ENCODE peak calls at places on chromosomes 16 and 17, in five cellular contexts. I, V, G, U and R are unnamed samples.

GRCh38 chr17:29154516-29155234 is 25.5 kb downstream of the MYO18A start:
- DNase-seq in I (no peak), V (no peak), G (no peak), U (no peak), R (no peak)

GRCh38 chr17:63954402-63955063 is 18.2 kb downstream of the SCN4A start:
- DNase-seq in I (no peak), V (no peak), G (no peak), U (no peak), R (peak; percentile 68)

GRCh38 chr16:70715113-70715711 is 29.4 kb upstream of the MTSS2 start:
- DNase-seq in I (peak; percentile 68), V (peak; percentile 87), G (peak; percentile 42), U (no peak), R (peak; percentile 91)

GRCh38 chr16:81265658-81266451 is 27.4 kb downstream of the BCO1 start:
- DNase-seq in I (peak; percentile 72), V (no peak), G (peak; percentile 54), U (no peak), R (peak; percentile 15)

GRCh38 chr16:88264641-88265285 is 118.0 kb upstream of the ZNF469 start:
- DNase-seq in I (peak; percentile 95), V (peak; percentile 94), G (peak; percentile 93), U (peak; percentile 19), R (peak; percentile 96)

GRCh38 chr17:79565606-79566250 is 45.1 kb downstream of the RBFOX3 start:
- DNase-seq in I (no peak), V (no peak), G (no peak), U (no peak), R (no peak)

GRCh38 chr17:68054296-68054900 is 18.9 kb downstream of the KPNA2 start:
- DNase-seq in I (no peak), V (no peak), G (no peak), U (no peak), R (no peak)

GRCh38 chr17:73203788-73204479 is 11.1 kb downstream of the COG1 start:
- DNase-seq in I (no peak), V (no peak), G (no peak), U (no peak), R (no peak)

GRCh38 chr16:88512728-88513674 is 57.2 kb upstream of the ZC3H18 start:
- DNase-seq in I (no peak), V (no peak), G (no peak), U (no peak), R (no peak)

GRCh38 chr16:2480948-2481347 is 6.0 kb downstream of the TBC1D24 start:
- DNase-seq in I (no peak), V (no peak), G (no peak), U (no peak), R (no peak)

GRCh38 chr17:71287246-71287828 is 833.5 kb upstream of the SOX9 start:
- DNase-seq in I (no peak), V (no peak), G (no peak), U (no peak), R (no peak)

GRCh38 chr16:67015317-67015731 is 13.6 kb upstream of the CBFB start:
- DNase-seq in I (peak; percentile 6), V (peak; percentile 45), G (peak; percentile 9), U (no peak), R (no peak)

GRCh38 chr17:75039238-75039637 is 7.5 kb downstream of the ATP5PD start:
- DNase-seq in I (no peak), V (no peak), G (no peak), U (no peak), R (no peak)

GRCh38 chr17:48747445-48748363 is 19.2 kb upstream of the HOXB13 start:
- DNase-seq in I (no peak), V (no peak), G (no peak), U (no peak), R (no peak)

GRCh38 chr17:83083368-83084201 is 4.2 kb downstream of the METRNL start:
- DNase-seq in I (no peak), V (peak; percentile 54), G (no peak), U (peak; percentile 56), R (no peak)

GRCh38 chr17:31446195-31446967 is 54.9 kb downstream of the RAB11FIP4 start:
- DNase-seq in I (peak; percentile 29), V (peak; percentile 29), G (no peak), U (no peak), R (no peak)

GRCh38 chr17:66945451-66945850 is 19.1 kb upstream of the CACNG4 start:
- DNase-seq in I (no peak), V (no peak), G (no peak), U (no peak), R (no peak)

GRCh38 chr16:2517954-2518605 is 2.1 kb upstream of the AMDHD2 start:
- DNase-seq in I (no peak), V (no peak), G (no peak), U (no peak), R (no peak)

GRCh38 chr17:19015428-19015827 is 10.9 kb upstream of the FAM83G start:
- DNase-seq in I (no peak), V (no peak), G (no peak), U (no peak), R (no peak)

GRCh38 chr17:59840329-59840907 is 52.3 kb downstream of the TUBD1 start:
- DNase-seq in I (no peak), V (peak; percentile 73), G (no peak), U (no peak), R (no peak)

GRCh38 chr17:31068291-31068690 is 26.5 kb upstream of the NF1 start:
- DNase-seq in I (peak; percentile 48), V (peak; percentile 66), G (no peak), U (no peak), R (peak; percentile 13)

GRCh38 chr16:85153656-85154091 is 41.4 kb upstream of the CIBAR2 start:
- DNase-seq in I (no peak), V (no peak), G (no peak), U (no peak), R (peak; percentile 97)

GRCh38 chr16:64206877-64207276 is 915.0 kb downstream of the CDH11 start:
- DNase-seq in I (no peak), V (no peak), G (no peak), U (no peak), R (no peak)

GRCh38 chr16:1691956-1692355 is 13.9 kb downstream of the JPT2 start:
- DNase-seq in I (no peak), V (peak; percentile 86), G (no peak), U (no peak), R (no peak)

GRCh38 chr17:47811709-47812108 is 9.9 kb downstream of the OSBPL7 start:
- DNase-seq in I (no peak), V (no peak), G (no peak), U (no peak), R (no peak)

GRCh38 chr17:17724307-17724921 is 43.2 kb downstream of the RAI1 start:
- DNase-seq in I (no peak), V (no peak), G (no peak), U (no peak), R (no peak)

GRCh38 chr17:65987988-65988387 is 203.9 kb downstream of the CEP112 start:
- DNase-seq in I (no peak), V (peak; percentile 62), G (no peak), U (no peak), R (no peak)

GRCh38 chr17:79859676-79860615 is 20.7 kb upstream of the CBX4 start:
- DNase-seq in I (peak; percentile 58), V (no peak), G (no peak), U (no peak), R (no peak)

GRCh38 chr17:29722411-29723198 is 99.9 kb upstream of the CORO6 start:
- DNase-seq in I (peak; percentile 52), V (no peak), G (peak; percentile 22), U (no peak), R (peak; percentile 66)

GRCh38 chr16:31361201-31362110 is 6.5 kb downstream of the ITGAX start:
- DNase-seq in I (no peak), V (no peak), G (no peak), U (no peak), R (no peak)

GRCh38 chr17:76643553-76644148 is at the start of gene ST6GALNAC1:
- DNase-seq in I (peak; percentile 67), V (peak; percentile 45), G (no peak), U (no peak), R (no peak)
- TF ChIP-seq POLR2A in I (no peak), V (no peak), G (no peak), U (no peak), R (no peak)

DNA sequence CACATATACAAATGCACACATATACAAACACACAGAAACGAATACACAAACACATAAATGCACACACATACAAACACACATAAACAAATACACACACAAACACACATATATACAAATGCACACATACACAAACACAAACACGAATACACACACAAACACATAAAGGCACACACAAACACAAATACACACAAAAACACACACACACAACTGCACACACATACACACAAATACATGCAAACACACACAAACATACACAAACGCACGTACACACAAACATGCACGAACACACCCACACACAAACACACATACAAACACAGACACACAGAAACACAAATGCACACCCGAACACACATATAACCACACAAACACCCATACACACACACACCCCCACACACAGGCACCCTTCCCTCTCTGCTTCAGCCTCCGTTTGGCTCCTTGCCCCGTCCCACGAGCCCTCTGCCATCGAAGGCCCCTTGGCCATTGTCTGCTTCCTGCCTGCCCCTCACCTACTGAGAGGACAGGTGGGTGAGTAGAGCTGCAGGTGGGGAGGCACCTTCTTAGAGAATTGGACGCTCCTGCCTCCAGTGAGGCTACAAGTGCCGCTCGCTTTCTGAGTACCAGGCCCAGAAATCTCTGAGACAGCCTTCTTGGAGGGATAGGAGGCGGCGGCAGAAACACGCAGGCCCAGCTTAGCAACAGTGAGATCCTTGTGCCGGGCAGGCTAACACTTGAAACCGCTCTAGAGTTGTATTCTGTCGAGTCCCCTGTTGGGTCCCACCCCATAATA is 331.2 kb downstream of the FOXL1 start:
- DNase-seq in I (no peak), V (no peak), G (no peak), U (no peak), R (no peak)
- H3K4me3 ChIP-seq in I (no peak overlapping the region), V (no peak overlapping the region), G (no peak overlapping the region), U (no peak overlapping the region), R (no peak overlapping the region)

DNA sequence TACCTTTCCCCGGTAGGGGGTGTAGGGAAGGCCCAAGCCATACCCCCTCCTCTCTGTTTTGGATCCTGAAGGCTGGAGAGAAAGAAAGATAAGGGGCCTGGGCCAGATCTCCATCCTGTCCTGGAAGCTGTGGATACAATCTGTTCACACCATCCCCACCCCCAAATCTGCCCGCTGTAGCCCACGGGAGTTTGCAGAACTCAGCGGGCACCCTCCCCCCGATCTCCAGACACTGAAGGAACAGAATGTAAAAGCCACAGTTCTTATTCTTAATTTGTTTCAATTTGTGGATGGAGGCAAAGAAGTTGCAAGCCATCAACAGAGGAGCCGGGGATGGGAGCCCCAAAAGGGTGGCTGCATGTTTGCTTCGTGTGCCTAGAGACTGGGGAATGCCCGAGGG is 27.2 kb downstream of the GJD3 start:
- DNase-seq in I (no peak), V (no peak), G (no peak), U (no peak), R (no peak)
- H3K4me1 ChIP-seq in I (peaks cover 87% of the 10 kb centered on the region), V (peaks cover 53% of the 10 kb centered on the region), G (peaks cover 88% of the 10 kb centered on the region), U (peaks cover 2% of the 10 kb centered on the region), R (peaks cover 86% of the 10 kb centered on the region)

DNA sequence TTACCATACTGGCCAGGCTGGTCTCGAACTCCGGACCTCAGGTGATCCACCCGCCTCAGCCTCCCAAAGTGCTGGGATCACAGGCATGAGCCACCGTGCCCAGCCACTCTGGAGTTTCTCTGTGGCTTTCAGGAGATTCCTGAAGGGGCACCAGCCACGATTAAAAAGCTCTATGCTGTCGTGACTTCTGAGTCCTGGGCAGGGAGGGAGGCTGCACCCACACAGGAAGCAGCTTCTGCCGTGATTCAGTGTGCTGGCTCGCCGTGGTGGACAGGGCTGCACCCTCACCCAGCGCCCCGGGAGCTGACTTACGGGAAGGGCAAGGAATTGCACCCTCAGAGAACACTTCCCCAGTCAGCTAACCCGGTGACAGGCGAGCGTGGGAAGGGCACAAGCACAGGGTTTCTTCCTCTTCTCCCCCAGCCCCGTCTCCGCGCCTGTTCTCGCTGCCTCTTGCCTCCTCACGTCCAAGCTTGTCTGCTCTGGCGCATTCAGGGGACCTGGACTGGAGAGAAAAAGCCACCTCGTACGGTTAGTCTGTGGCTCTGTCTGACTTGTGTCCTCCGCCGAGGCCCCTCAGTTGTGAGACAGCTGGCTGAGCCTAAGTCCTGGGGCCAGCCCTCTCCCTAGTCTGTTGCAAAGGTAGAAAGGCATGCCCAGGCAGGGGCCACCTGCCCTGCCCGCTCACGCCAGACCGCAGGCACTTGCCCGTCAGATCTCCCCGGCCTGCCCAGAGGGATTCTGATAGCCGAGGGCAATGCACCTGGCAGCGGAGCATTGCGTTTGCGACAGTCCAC is 145.0 kb downstream of the SEC14L1 start:
- DNase-seq in I (no peak), V (peak; percentile 89), G (no peak), U (no peak), R (peak; percentile 48)
- TF ChIP-seq POLR2A in I (no peak), V (no peak), G (no peak), U (no peak), R (no peak)